ENCODE peak calls at places on chromosome 14, in nine cellular contexts. E is tibial nerve; P is retina; U is RCC 7860; S is vagina; X is HFF-Myc; Z is activated effector memory CD4-positive, alpha-beta T cell treated with Interleukin-2 at 50 U/mL for 16 hours; I is T-helper 9 cell; H is NCI-H2171. R is an unnamed sample.

GRCh38 chr14:72904840-72905561 is 11.1 kb upstream of the DPF3 start:
- DNase-seq in Z (peak; percentile 29), I (peak; percentile 47), U (peak; percentile 23), X (no peak), H (peak; percentile 35), E (peak; percentile 33), S (no peak), P (peak; percentile 75), R (no peak)

GRCh38 chr14:93010543-93011541 is 87.9 kb downstream of the CHGA start:
- DNase-seq in S (no peak), U (peak; percentile 13), E (no peak), X (no peak), H (no peak), Z (no peak), P (peak; percentile 58), I (no peak), R (no peak)

GRCh38 chr14:23138173-23138535 is 19.1 kb upstream of the CEBPE start:
- DNase-seq in Z (no peak), P (no peak), U (no peak), H (no peak), S (no peak), X (no peak), I (no peak), E (no peak), R (no peak)

GRCh38 chr14:96673706-96674105 is 123.5 kb upstream of the VRK1 start:
- DNase-seq in E (no peak), Z (no peak), H (no peak), U (no peak), P (no peak), X (no peak), S (peak; percentile 60), I (no peak), R (no peak)

GRCh38 chr14:28502517-28502916 is 264.1 kb upstream of the FOXG1 start:
- DNase-seq in P (no peak), X (no peak), E (no peak), Z (no peak), U (no peak), I (no peak), H (no peak), S (no peak), R (no peak)

GRCh38 chr14:105888784-105889665 is 362.6 kb downstream of the TMEM121 start:
- DNase-seq in I (no peak), H (no peak), P (no peak), Z (no peak), U (no peak), S (no peak), E (peak; percentile 5), X (no peak), R (no peak)

GRCh38 chr14:75165586-75166391 is 10.6 kb downstream of the TMED10 start:
- DNase-seq in X (no peak), E (no peak), S (no peak), U (no peak), I (no peak), P (no peak), Z (no peak), H (no peak), R (no peak)

GRCh38 chr14:103124501-103125001 is 1.3 kb downstream of the TNFAIP2 start:
- DNase-seq in U (no peak), X (no peak), S (no peak), I (no peak), P (no peak), H (no peak), E (no peak), Z (no peak), R (no peak)

GRCh38 chr14:88463318-88463717 is 77.9 kb downstream of the SPATA7 start:
- DNase-seq in H (no peak), I (no peak), Z (no peak), X (no peak), E (no peak), U (no peak), P (no peak), S (no peak), R (no peak)

GRCh38 chr14:71165650-71166049 is 258.4 kb downstream of the PCNX1 start:
- DNase-seq in E (no peak), P (no peak), S (no peak), X (no peak), U (no peak), H (no peak), I (no peak), Z (no peak), R (no peak)

GRCh38 chr14:101823081-101823480 is 61.6 kb downstream of the PPP2R5C start:
- DNase-seq in U (no peak), Z (no peak), H (no peak), S (peak; percentile 16), E (no peak), P (no peak), X (no peak), I (no peak), R (no peak)

GRCh38 chr14:88426271-88426670 is 40.8 kb downstream of the SPATA7 start:
- DNase-seq in U (no peak), P (no peak), X (no peak), H (no peak), S (no peak), E (no peak), I (no peak), Z (no peak), R (no peak)

GRCh38 chr14:74062809-74063150 is 21.5 kb downstream of the ALDH6A1 start:
- DNase-seq in H (no peak), U (no peak), S (no peak), X (no peak), E (no peak), I (no peak), P (no peak), Z (no peak), R (no peak)

GRCh38 chr14:105020815-105021655 is at the start of gene CDCA4:
- DNase-seq in P (peak; percentile 97), H (peak; percentile 99), I (peak; percentile 96), E (peak; percentile 96), X (peak; percentile 76), Z (peak; percentile 99), S (peak; percentile 93), U (peak; percentile 75), R (peak; percentile 87)

GRCh38 chr14:104392001-104392395 is 187.6 kb upstream of the C14orf180 start:
- DNase-seq in S (no peak), E (no peak), U (no peak), H (no peak), I (no peak), X (no peak), P (no peak), Z (no peak), R (no peak)

GRCh38 chr14:88500611-88501010 is 54.2 kb downstream of the PTPN21 start:
- DNase-seq in E (no peak), Z (no peak), I (no peak), S (no peak), U (no peak), X (no peak), P (no peak), H (no peak), R (no peak)

GRCh38 chr14:80059041-80059440 is 152.3 kb downstream of the DIO2 start:
- DNase-seq in I (no peak), E (no peak), S (no peak), X (no peak), Z (no peak), U (no peak), P (no peak), H (no peak), R (no peak)

GRCh38 chr14:94123868-94124267 is 5.5 kb downstream of the IFI27L2 start:
- DNase-seq in E (no peak), H (no peak), Z (no peak), X (no peak), S (peak; percentile 52), I (no peak), P (no peak), U (peak; percentile 3), R (no peak)

GRCh38 chr14:95774265-95775160 is 60.6 kb upstream of the TCL1A start:
- DNase-seq in Z (peak; percentile 12), P (peak; percentile 68), S (no peak), U (peak; percentile 3), X (peak; percentile 25), E (peak; percentile 35), H (peak; percentile 21), I (peak; percentile 48), R (no peak)

GRCh38 chr14:99190696-99191662 is 81.0 kb downstream of the BCL11B start:
- DNase-seq in I (no peak), X (no peak), H (no peak), U (no peak), S (no peak), E (no peak), P (no peak), Z (no peak), R (no peak)

GRCh38 chr14:20317720-20318119 is 12.0 kb upstream of the TTC5 start:
- DNase-seq in H (no peak), S (no peak), P (no peak), E (no peak), Z (no peak), X (no peak), I (no peak), U (no peak), R (no peak)

R was measured in thoracic aorta.